ENCODE peak calls at places on chromosome 11, in eight cellular contexts. O is stimulated activated CD4-positive, alpha-beta T cell treated with anti-CD3 and anti-CD28 coated beads, Interleukin-1b, Interleukin-23, amount 100 ng/mL, for 1 hour; A is activated CD4-positive, alpha-beta T cell treated with anti-CD3 and anti-CD28 coated beads for 48 hours; L is HTR-8/SVneo; P is activated effector memory CD4-positive, alpha-beta T cell treated with anti-CD3 and anti-CD28 coated beads, Interleukin-2, amount 50 U/mL, for 16 hours; N is pons; H is LoVo; Q is GM12892. M is an unnamed sample.

GRCh38 chr11:70530010-70530409 is 131.7 kb downstream of the CTTN start:
- DNase-seq in P (no peak), Q (no peak), L (no peak), A (no peak), O (no peak), N (no peak), H (no peak), M (no peak)

GRCh38 chr11:119316017-119316728 is 757 bp downstream of the MCAM start:
- DNase-seq in A (no peak), Q (no peak), N (peak; percentile 80), L (no peak), P (no peak), O (no peak), H (no peak), M (peak; percentile 27)

GRCh38 chr11:72069787-72070251 is 10.5 kb downstream of the NUMA1 start:
- DNase-seq in L (peak; percentile 84), O (no peak), N (peak; percentile 71), H (peak; percentile 67), Q (no peak), A (no peak), P (no peak), M (no peak)

GRCh38 chr11:5541427-5541826 is 6.9 kb downstream of the OR52H1 start:
- DNase-seq in L (no peak), A (no peak), Q (no peak), N (no peak), H (no peak), P (no peak), O (no peak), M (no peak)

GRCh38 chr11:115848080-115848479 is 343.9 kb upstream of the CADM1 start:
- DNase-seq in O (no peak), A (no peak), P (no peak), N (no peak), L (no peak), H (no peak), Q (no peak), M (no peak)

GRCh38 chr11:75495749-75496641 is 29.7 kb downstream of the GDPD5 start:
- DNase-seq in Q (no peak), H (no peak), P (no peak), N (no peak), A (no peak), O (no peak), L (no peak), M (peak; percentile 19)

GRCh38 chr11:73388241-73389133 is 12.3 kb downstream of the RELT start:
- DNase-seq in P (no peak), Q (no peak), A (no peak), O (no peak), L (no peak), H (no peak), N (no peak), M (peak; percentile 82)

GRCh38 chr11:11450744-11451362 is 97.8 kb upstream of the CSNK2A3 start:
- DNase-seq in A (no peak), O (no peak), H (peak; percentile 54), P (no peak), Q (no peak), L (peak; percentile 19), N (no peak), M (no peak)

GRCh38 chr11:94329501-94329900 is 25.1 kb downstream of the IZUMO1R start:
- DNase-seq in Q (no peak), L (no peak), H (no peak), N (no peak), P (no peak), A (no peak), O (no peak), M (no peak)

GRCh38 chr11:65219930-65220213 is 38.1 kb downstream of the CAPN1 start:
- DNase-seq in Q (no peak), A (no peak), H (no peak), N (no peak), O (no peak), P (no peak), L (no peak), M (no peak)

M was measured in KBM-7.